ENCODE peak calls at places on chromosomes 7 and 10, in nine cellular contexts. One of them, this sample, is unnamed.
A peak's percentile ranks its signal among the peaks of the same experiment; 100 is the strongest.

GRCh38 chr7:45873035-45873354 is at the start of gene CCDC201:
- DNase-seq in fibroblast of pulmonary artery: no peak
- DNase-seq in fibroblast of lung: no peak
- DNase-seq in M059J: no peak
- DNase-seq in kidney epithelial cell: no peak
- DNase-seq in progenitor cell of endocrine pancreas: no peak
- DNase-seq in substantia nigra: no peak
- DNase-seq in astrocyte of the hippocampus: no peak
- DNase-seq in nephron progenitor cell: no peak
- DNase-seq in this sample: no peak

GRCh38 chr10:94223702-94224370 is 138.9 kb downstream of the NOC3L start:
- DNase-seq in kidney epithelial cell: no peak
- DNase-seq in substantia nigra: no peak
- DNase-seq in progenitor cell of endocrine pancreas: no peak
- DNase-seq in fibroblast of pulmonary artery: no peak
- DNase-seq in nephron progenitor cell: no peak
- DNase-seq in astrocyte of the hippocampus: no peak
- DNase-seq in fibroblast of lung: no peak
- DNase-seq in M059J: no peak
- DNase-seq in this sample: no peak

GRCh38 chr10:73836427-73836826 is 25.0 kb upstream of the NDST2 start:
- DNase-seq in substantia nigra: no peak
- DNase-seq in astrocyte of the hippocampus: no peak
- DNase-seq in M059J: no peak
- DNase-seq in kidney epithelial cell: no peak
- DNase-seq in fibroblast of pulmonary artery: peak; percentile 49
- DNase-seq in fibroblast of lung: no peak
- DNase-seq in progenitor cell of endocrine pancreas: no peak
- DNase-seq in nephron progenitor cell: no peak
- DNase-seq in this sample: no peak

GRCh38 chr7:76198202-76198601 is 3.5 kb upstream of the SRRM3 start:
- DNase-seq in fibroblast of pulmonary artery: no peak
- DNase-seq in kidney epithelial cell: no peak
- DNase-seq in substantia nigra: no peak
- DNase-seq in astrocyte of the hippocampus: no peak
- DNase-seq in M059J: no peak
- DNase-seq in fibroblast of lung: no peak
- DNase-seq in progenitor cell of endocrine pancreas: no peak
- DNase-seq in nephron progenitor cell: no peak
- DNase-seq in this sample: no peak

GRCh38 chr10:15035385-15036301 is 8.1 kb upstream of the OLAH start:
- DNase-seq in astrocyte of the hippocampus: peak; percentile 36
- DNase-seq in fibroblast of lung: peak; percentile 71
- DNase-seq in fibroblast of pulmonary artery: peak; percentile 29
- DNase-seq in progenitor cell of endocrine pancreas: no peak
- DNase-seq in substantia nigra: peak; percentile 4
- DNase-seq in nephron progenitor cell: no peak
- DNase-seq in M059J: peak; percentile 68
- DNase-seq in kidney epithelial cell: no peak
- DNase-seq in this sample: peak; percentile 20

GRCh38 chr7:98282727-98283126 is 1.2 kb downstream of the BRI3 start:
- DNase-seq in fibroblast of lung: peak; percentile 14
- DNase-seq in kidney epithelial cell: no peak
- DNase-seq in substantia nigra: no peak
- DNase-seq in progenitor cell of endocrine pancreas: no peak
- DNase-seq in M059J: no peak
- DNase-seq in astrocyte of the hippocampus: peak; percentile 38
- DNase-seq in nephron progenitor cell: no peak
- DNase-seq in fibroblast of pulmonary artery: no peak
- DNase-seq in this sample: no peak

GRCh38 chr7:74627699-74628411 is 29.7 kb upstream of the GTF2I start:
- DNase-seq in fibroblast of lung: peak; percentile 42
- DNase-seq in nephron progenitor cell: no peak
- DNase-seq in progenitor cell of endocrine pancreas: no peak
- DNase-seq in substantia nigra: peak; percentile 36
- DNase-seq in astrocyte of the hippocampus: peak; percentile 51
- DNase-seq in M059J: peak; percentile 40
- DNase-seq in fibroblast of pulmonary artery: peak; percentile 41
- DNase-seq in kidney epithelial cell: no peak
- DNase-seq in this sample: no peak

GRCh38 chr10:12455774-12456173 is 106.4 kb downstream of the CAMK1D start:
- DNase-seq in substantia nigra: no peak
- DNase-seq in kidney epithelial cell: no peak
- DNase-seq in fibroblast of pulmonary artery: peak; percentile 16
- DNase-seq in nephron progenitor cell: no peak
- DNase-seq in astrocyte of the hippocampus: no peak
- DNase-seq in progenitor cell of endocrine pancreas: no peak
- DNase-seq in fibroblast of lung: no peak
- DNase-seq in M059J: no peak
- DNase-seq in this sample: no peak

GRCh38 chr7:79282051-79282694 is 171.3 kb downstream of the MAGI2 start:
- DNase-seq in kidney epithelial cell: no peak
- DNase-seq in M059J: peak; percentile 77
- DNase-seq in nephron progenitor cell: peak; percentile 10
- DNase-seq in fibroblast of pulmonary artery: peak; percentile 81
- DNase-seq in substantia nigra: peak; percentile 6
- DNase-seq in fibroblast of lung: peak; percentile 71
- DNase-seq in astrocyte of the hippocampus: peak; percentile 77
- DNase-seq in progenitor cell of endocrine pancreas: no peak
- DNase-seq in this sample: peak; percentile 6

GRCh38 chr7:143882611-143883078 is 19.3 kb downstream of the TCAF1 start:
- DNase-seq in M059J: peak; percentile 31
- DNase-seq in substantia nigra: peak; percentile 71
- DNase-seq in fibroblast of pulmonary artery: peak; percentile 69
- DNase-seq in nephron progenitor cell: peak; percentile 85
- DNase-seq in progenitor cell of endocrine pancreas: peak; percentile 69
- DNase-seq in kidney epithelial cell: no peak
- DNase-seq in fibroblast of lung: peak; percentile 73
- DNase-seq in astrocyte of the hippocampus: peak; percentile 86
- DNase-seq in this sample: peak; percentile 78

GRCh38 chr7:108451296-108451848 is 4.9 kb downstream of the NRCAM start:
- DNase-seq in kidney epithelial cell: no peak
- DNase-seq in astrocyte of the hippocampus: no peak
- DNase-seq in nephron progenitor cell: no peak
- DNase-seq in substantia nigra: no peak
- DNase-seq in fibroblast of pulmonary artery: no peak
- DNase-seq in progenitor cell of endocrine pancreas: no peak
- DNase-seq in M059J: no peak
- DNase-seq in fibroblast of lung: no peak
- DNase-seq in this sample: no peak

GRCh38 chr7:157527686-157528085 is 190.9 kb downstream of the DNAJB6 start:
- DNase-seq in kidney epithelial cell: no peak
- DNase-seq in nephron progenitor cell: no peak
- DNase-seq in progenitor cell of endocrine pancreas: peak; percentile 3
- DNase-seq in substantia nigra: no peak
- DNase-seq in fibroblast of pulmonary artery: no peak
- DNase-seq in M059J: no peak
- DNase-seq in fibroblast of lung: no peak
- DNase-seq in astrocyte of the hippocampus: no peak
- DNase-seq in this sample: no peak

GRCh38 chr7:43240565-43240964 is 128.1 kb downstream of the HECW1 start:
- DNase-seq in nephron progenitor cell: no peak
- DNase-seq in M059J: no peak
- DNase-seq in astrocyte of the hippocampus: no peak
- DNase-seq in progenitor cell of endocrine pancreas: no peak
- DNase-seq in substantia nigra: no peak
- DNase-seq in fibroblast of lung: no peak
- DNase-seq in fibroblast of pulmonary artery: no peak
- DNase-seq in kidney epithelial cell: no peak
- DNase-seq in this sample: no peak

GRCh38 chr7:35430547-35431153 is 176.8 kb upstream of the TBX20 start:
- DNase-seq in M059J: no peak
- DNase-seq in fibroblast of lung: no peak
- DNase-seq in fibroblast of pulmonary artery: peak; percentile 11
- DNase-seq in nephron progenitor cell: no peak
- DNase-seq in substantia nigra: no peak
- DNase-seq in astrocyte of the hippocampus: no peak
- DNase-seq in kidney epithelial cell: no peak
- DNase-seq in progenitor cell of endocrine pancreas: no peak
- DNase-seq in this sample: no peak

GRCh38 chr10:117174439-117175214 is 22.7 kb upstream of the KCNK18 start:
- DNase-seq in astrocyte of the hippocampus: peak; percentile 91
- DNase-seq in fibroblast of pulmonary artery: peak; percentile 78
- DNase-seq in substantia nigra: peak; percentile 45
- DNase-seq in fibroblast of lung: peak; percentile 55
- DNase-seq in kidney epithelial cell: peak; percentile 42
- DNase-seq in M059J: peak; percentile 73
- DNase-seq in nephron progenitor cell: peak; percentile 88
- DNase-seq in progenitor cell of endocrine pancreas: peak; percentile 86
- DNase-seq in this sample: no peak

GRCh38 chr7:5396542-5396941 is 27.1 kb downstream of the TNRC18 start:
- DNase-seq in substantia nigra: no peak
- DNase-seq in M059J: no peak
- DNase-seq in kidney epithelial cell: no peak
- DNase-seq in fibroblast of lung: no peak
- DNase-seq in fibroblast of pulmonary artery: no peak
- DNase-seq in nephron progenitor cell: no peak
- DNase-seq in astrocyte of the hippocampus: no peak
- DNase-seq in progenitor cell of endocrine pancreas: no peak
- DNase-seq in this sample: no peak

GRCh38 chr10:79406683-79407396 is 38.6 kb downstream of the ZCCHC24 start:
- DNase-seq in substantia nigra: no peak
- DNase-seq in nephron progenitor cell: no peak
- DNase-seq in progenitor cell of endocrine pancreas: no peak
- DNase-seq in astrocyte of the hippocampus: no peak
- DNase-seq in fibroblast of lung: no peak
- DNase-seq in M059J: no peak
- DNase-seq in fibroblast of pulmonary artery: no peak
- DNase-seq in kidney epithelial cell: no peak
- DNase-seq in this sample: no peak

GRCh38 chr10:72502581-72502980 is 123.3 kb downstream of the MICU1 start:
- DNase-seq in progenitor cell of endocrine pancreas: no peak
- DNase-seq in nephron progenitor cell: no peak
- DNase-seq in substantia nigra: no peak
- DNase-seq in kidney epithelial cell: no peak
- DNase-seq in astrocyte of the hippocampus: no peak
- DNase-seq in fibroblast of pulmonary artery: no peak
- DNase-seq in fibroblast of lung: peak; percentile 10
- DNase-seq in M059J: peak; percentile 11
- DNase-seq in this sample: no peak

GRCh38 chr10:118045842-118046490 is 775 bp downstream of the RAB11FIP2 start:
- DNase-seq in astrocyte of the hippocampus: peak; percentile 60
- DNase-seq in substantia nigra: peak; percentile 60
- DNase-seq in progenitor cell of endocrine pancreas: no peak
- DNase-seq in fibroblast of lung: peak; percentile 41
- DNase-seq in nephron progenitor cell: no peak
- DNase-seq in kidney epithelial cell: no peak
- DNase-seq in M059J: peak; percentile 73
- DNase-seq in fibroblast of pulmonary artery: peak; percentile 45
- DNase-seq in this sample: peak; percentile 37

GRCh38 chr10:7622969-7623368 is 43.8 kb downstream of the ITIH5 start:
- DNase-seq in fibroblast of lung: no peak
- DNase-seq in M059J: no peak
- DNase-seq in nephron progenitor cell: peak; percentile 13
- DNase-seq in kidney epithelial cell: no peak
- DNase-seq in progenitor cell of endocrine pancreas: no peak
- DNase-seq in substantia nigra: no peak
- DNase-seq in astrocyte of the hippocampus: no peak
- DNase-seq in fibroblast of pulmonary artery: peak; percentile 22
- DNase-seq in this sample: no peak

GRCh38 chr7:26865094-26865388 is 651 bp upstream of the SKAP2 start:
- DNase-seq in progenitor cell of endocrine pancreas: peak; percentile 28
- DNase-seq in fibroblast of lung: no peak
- DNase-seq in substantia nigra: no peak
- DNase-seq in astrocyte of the hippocampus: no peak
- DNase-seq in kidney epithelial cell: no peak
- DNase-seq in fibroblast of pulmonary artery: no peak
- DNase-seq in M059J: no peak
- DNase-seq in nephron progenitor cell: peak; percentile 57
- DNase-seq in this sample: no peak

GRCh38 chr10:102431452-102432124 is 786 bp downstream of the CUEDC2 start:
- DNase-seq in astrocyte of the hippocampus: peak; percentile 51
- DNase-seq in M059J: peak; percentile 19
- DNase-seq in kidney epithelial cell: no peak
- DNase-seq in fibroblast of pulmonary artery: peak; percentile 49
- DNase-seq in progenitor cell of endocrine pancreas: no peak
- DNase-seq in nephron progenitor cell: no peak
- DNase-seq in fibroblast of lung: peak; percentile 27
- DNase-seq in substantia nigra: no peak
- DNase-seq in this sample: no peak

GRCh38 chr7:24609570-24609969 is 36.3 kb downstream of the PALS2 start:
- DNase-seq in fibroblast of lung: no peak
- DNase-seq in substantia nigra: no peak
- DNase-seq in M059J: no peak
- DNase-seq in nephron progenitor cell: no peak
- DNase-seq in progenitor cell of endocrine pancreas: no peak
- DNase-seq in fibroblast of pulmonary artery: no peak
- DNase-seq in astrocyte of the hippocampus: no peak
- DNase-seq in kidney epithelial cell: no peak
- DNase-seq in this sample: no peak

GRCh38 chr10:58998924-58999713 is 177.3 kb upstream of the PHYHIPL start:
- DNase-seq in fibroblast of pulmonary artery: no peak
- DNase-seq in progenitor cell of endocrine pancreas: no peak
- DNase-seq in fibroblast of lung: peak; percentile 48
- DNase-seq in kidney epithelial cell: no peak
- DNase-seq in substantia nigra: peak; percentile 73
- DNase-seq in nephron progenitor cell: no peak
- DNase-seq in astrocyte of the hippocampus: peak; percentile 92
- DNase-seq in M059J: no peak
- DNase-seq in this sample: peak; percentile 4

GRCh38 chr10:131974034-131974817 is 7.5 kb downstream of the BNIP3 start:
- DNase-seq in astrocyte of the hippocampus: no peak
- DNase-seq in fibroblast of pulmonary artery: no peak
- DNase-seq in fibroblast of lung: no peak
- DNase-seq in nephron progenitor cell: no peak
- DNase-seq in progenitor cell of endocrine pancreas: no peak
- DNase-seq in substantia nigra: no peak
- DNase-seq in kidney epithelial cell: no peak
- DNase-seq in M059J: no peak
- DNase-seq in this sample: no peak

GRCh38 chr10:46216836-46217748 is 69.7 kb upstream of the ANTXRL start:
- DNase-seq in astrocyte of the hippocampus: no peak
- DNase-seq in M059J: peak; percentile 58
- DNase-seq in progenitor cell of endocrine pancreas: no peak
- DNase-seq in fibroblast of lung: no peak
- DNase-seq in kidney epithelial cell: no peak
- DNase-seq in nephron progenitor cell: no peak
- DNase-seq in substantia nigra: no peak
- DNase-seq in fibroblast of pulmonary artery: peak; percentile 5
- DNase-seq in this sample: peak; percentile 1

GRCh38 chr7:12550956-12551355 is 19.6 kb upstream of the SCIN start:
- DNase-seq in astrocyte of the hippocampus: peak; percentile 82
- DNase-seq in substantia nigra: no peak
- DNase-seq in fibroblast of pulmonary artery: no peak
- DNase-seq in kidney epithelial cell: peak; percentile 28
- DNase-seq in progenitor cell of endocrine pancreas: no peak
- DNase-seq in fibroblast of lung: peak; percentile 88
- DNase-seq in nephron progenitor cell: no peak
- DNase-seq in M059J: peak; percentile 74
- DNase-seq in this sample: no peak

GRCh38 chr10:88038268-88038667 is 174.8 kb downstream of the PTEN start:
- DNase-seq in fibroblast of lung: peak; percentile 93
- DNase-seq in progenitor cell of endocrine pancreas: no peak
- DNase-seq in nephron progenitor cell: no peak
- DNase-seq in astrocyte of the hippocampus: peak; percentile 27
- DNase-seq in substantia nigra: no peak
- DNase-seq in M059J: peak; percentile 78
- DNase-seq in kidney epithelial cell: no peak
- DNase-seq in fibroblast of pulmonary artery: peak; percentile 81
- DNase-seq in this sample: no peak